ENCODE peak calls at places on chromosomes 16 and 17, in nine cellular contexts. P is fibroblast of lung; C is gastrocnemius medialis; S is spleen; E is prostate gland; M is psoas muscle; R is right atrium auricular region; J is brain microvascular endothelial cell; X is CD8-positive, alpha-beta T cell. N is an unnamed sample.
A peak's percentile ranks its signal among the peaks of the same experiment; 100 is the strongest.

GRCh38 chr17:9937164-9937835 is 32.2 kb upstream of the RCVRN start:
- DNase-seq in P (peak; percentile 45), J (no peak), E (peak; percentile 73), X (no peak), M (no peak), R (no peak), S (no peak), C (peak; percentile 17), N (peak; percentile 58)

GRCh38 chr16:19245326-19245925 is 40.1 kb upstream of the CLEC19A start:
- DNase-seq in S (no peak), M (no peak), P (no peak), E (peak; percentile 13), J (no peak), R (no peak), C (no peak), X (no peak), N (no peak)

GRCh38 chr17:80720624-80721577 is 176.3 kb downstream of the RPTOR start:
- DNase-seq in R (no peak), J (peak; percentile 88), E (no peak), X (peak; percentile 8), S (no peak), P (peak; percentile 75), C (no peak), M (no peak), N (peak; percentile 73)

GRCh38 chr17:7119314-7119713 is 4.7 kb upstream of the ASGR2 start:
- DNase-seq in E (no peak), M (no peak), C (no peak), X (no peak), P (no peak), S (peak; percentile 43), J (no peak), R (no peak), N (peak; percentile 45)

GRCh38 chr17:70050192-70050591 is 24.8 kb upstream of the KCNJ16 start:
- DNase-seq in S (no peak), X (no peak), E (no peak), M (no peak), J (no peak), P (peak; percentile 48), C (no peak), R (no peak), N (no peak)

GRCh38 chr16:73037331-73037745 is 10.6 kb downstream of the ZFHX3 start:
- DNase-seq in R (no peak), J (no peak), E (no peak), M (peak; percentile 81), C (peak; percentile 85), P (no peak), S (no peak), X (no peak), N (no peak)

GRCh38 chr17:17363638-17364337 is 60.6 kb downstream of the NT5M start:
- DNase-seq in P (no peak), C (no peak), M (peak; percentile 49), E (no peak), R (no peak), J (no peak), X (no peak), S (peak; percentile 62), N (peak; percentile 76)

GRCh38 chr16:46555981-46556380 is 65.2 kb downstream of the SHCBP1 start:
- DNase-seq in R (no peak), C (no peak), X (no peak), M (no peak), E (no peak), J (no peak), S (no peak), P (no peak), N (no peak)

GRCh38 chr16:81212830-81213465 is 25.5 kb upstream of the BCO1 start:
- DNase-seq in J (no peak), S (no peak), E (no peak), R (no peak), P (no peak), X (no peak), M (no peak), C (no peak), N (no peak)

GRCh38 chr16:5621826-5622225 is 524.2 kb upstream of the EEF2KMT start:
- DNase-seq in J (no peak), R (no peak), C (no peak), P (no peak), S (no peak), M (no peak), X (no peak), E (no peak), N (no peak)

GRCh38 chr17:8742274-8742673 is 2.4 kb downstream of the CCDC42 start:
- DNase-seq in R (no peak), C (no peak), S (peak; percentile 47), J (no peak), X (no peak), M (no peak), P (no peak), E (no peak), N (no peak)

GRCh38 chr16:12463961-12464360 is 339.7 kb downstream of the CPPED1 start:
- DNase-seq in X (no peak), E (no peak), M (no peak), P (no peak), C (no peak), R (no peak), S (no peak), J (no peak), N (no peak)
- TF ChIP-seq CTCF in X (no peak), E (no peak), M (no peak), P (no peak), C (no peak), R (no peak), S (no peak), J (no peak), N (no peak)

GRCh38 chr16:56279132-56279531 is 87.8 kb downstream of the GNAO1 start:
- DNase-seq in P (no peak), R (no peak), S (peak; percentile 83), E (no peak), X (peak; percentile 10), C (no peak), M (no peak), J (no peak), N (no peak)
- H3K4me3 ChIP-seq in P (no peak overlapping the region), R (no peak overlapping the region), S (no peak overlapping the region), E (no peak overlapping the region), X (no peak overlapping the region), C (no peak overlapping the region), M (no peak overlapping the region), J (no peak overlapping the region), N (no peak overlapping the region)

DNA sequence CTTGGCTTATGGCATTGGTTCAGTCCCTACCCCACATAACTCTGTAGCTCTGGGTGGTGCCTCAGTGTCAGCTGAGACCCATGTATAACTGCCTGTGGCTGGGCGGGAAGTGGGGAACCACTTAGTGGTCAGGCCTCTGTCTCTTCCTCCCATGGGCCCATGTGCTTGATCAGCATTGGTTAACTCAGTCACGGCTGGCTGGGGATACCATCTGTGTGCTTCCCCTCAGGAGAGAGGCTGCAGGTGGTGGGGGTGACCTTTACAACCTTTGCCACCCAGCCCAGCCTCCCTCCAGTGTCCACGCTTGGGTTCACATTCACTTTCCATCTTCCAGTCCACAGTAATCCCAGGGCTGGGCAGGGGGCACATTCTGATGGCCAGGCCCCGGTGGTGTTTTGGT is 10.3 kb upstream of the NFATC3 start:
- DNase-seq in P (no peak), R (no peak), C (no peak), E (no peak), X (no peak), J (no peak), S (peak; percentile 95), M (no peak), N (no peak)
- H3K27ac ChIP-seq in P (no peak overlapping the region), R (peak overlapping the region; percentile 70), C (peak overlapping the region; percentile 89), E (no peak overlapping the region), X (no peak overlapping the region), J (no peak overlapping the region), S (peak overlapping the region; percentile 72), M (no peak overlapping the region), N (no peak overlapping the region)

GRCh38 chr17:18860161-18860972 is 2.4 kb downstream of the PRPSAP2 start:
- DNase-seq in E (no peak), J (no peak), M (no peak), C (no peak), R (no peak), P (peak; percentile 26), S (no peak), X (no peak), N (no peak)

GRCh38 chr17:18858567-18859245 is 775 bp downstream of the PRPSAP2 start:
- DNase-seq in C (no peak), J (no peak), X (no peak), S (no peak), E (no peak), M (no peak), P (no peak), R (no peak), N (no peak)

GRCh38 chr17:18859256-18859655 is 1.3 kb downstream of the PRPSAP2 start:
- DNase-seq in J (peak; percentile 58), C (no peak), R (no peak), P (peak; percentile 74), X (no peak), E (no peak), S (no peak), M (no peak), N (no peak)

GRCh38 chr17:18855831-18856624 is 1.9 kb upstream of the PRPSAP2 start:
- DNase-seq in E (peak; percentile 95), R (peak; percentile 98), X (peak; percentile 72), C (peak; percentile 93), M (peak; percentile 93), S (peak; percentile 94), P (peak; percentile 96), J (peak; percentile 93), N (peak; percentile 96)

DNA sequence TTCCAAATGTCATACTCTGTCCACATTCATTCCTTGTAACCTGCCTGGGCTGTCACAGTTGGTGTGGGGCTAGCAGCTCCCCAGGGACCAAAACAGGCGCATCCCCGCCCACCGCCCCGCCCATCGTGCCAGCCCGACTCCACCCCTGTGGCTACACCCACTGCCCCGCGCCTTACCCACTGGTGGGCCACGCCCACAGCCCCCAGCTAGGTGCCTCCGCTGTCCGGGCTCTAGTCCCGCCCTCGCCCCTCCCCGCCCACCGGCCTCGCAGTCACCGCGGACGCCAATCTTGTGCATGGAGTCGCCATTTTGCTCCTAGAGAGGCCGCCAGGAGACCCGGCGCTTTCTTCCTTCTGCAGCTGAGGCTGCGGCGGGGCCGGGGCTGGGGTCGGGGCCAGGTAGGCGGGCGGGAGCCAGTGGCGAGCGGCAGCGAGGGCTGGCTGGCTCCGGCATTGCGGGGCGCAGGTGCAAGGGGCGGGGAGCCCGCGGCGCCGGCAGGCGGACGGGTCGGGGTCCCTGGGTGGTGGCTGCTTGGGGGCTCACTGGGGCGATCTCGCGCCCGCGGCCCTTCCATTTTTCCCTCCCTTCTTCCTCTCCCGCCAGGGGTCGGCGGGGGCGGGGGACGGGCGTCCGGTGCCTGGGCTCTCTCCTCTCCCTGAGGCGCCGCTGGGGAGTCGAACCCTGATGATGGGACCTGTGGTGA is at the start of gene PRPSAP2:
- DNase-seq in P (peak; percentile 89), S (peak; percentile 100), X (peak; percentile 82), M (peak; percentile 98), J (peak; percentile 82), E (peak; percentile 98), R (peak; percentile 94), C (peak; percentile 96), N (peak; percentile 99)
- TF ChIP-seq CTCF in P (no peak), S (no peak), X (no peak), M (no peak), J (no peak), E (no peak), R (no peak), C (no peak), N (no peak)